ENCODE peak calls at places on chromosomes 4 and X, in ten cellular contexts. Y, O, C, P, X, W, I, R, F and A are unnamed samples.

GRCh38 chrX:139559383-139560042 is 29.0 kb downstream of the F9 start:
- DNase-seq in Y (no peak), O (no peak), C (peak; percentile 76), P (peak; percentile 62), X (peak; percentile 69), W (peak; percentile 75), I (no peak), R (no peak), F (peak; percentile 20), A (peak; percentile 46)

GRCh38 chr4:63986253-63986652 is 423.0 kb downstream of the TECRL start:
- DNase-seq in Y (no peak), O (no peak), C (no peak), P (no peak), X (no peak), W (no peak), I (no peak), R (no peak), F (no peak), A (no peak)

GRCh38 chrX:38342853-38343778 is 9.3 kb upstream of the OTC start:
- DNase-seq in Y (no peak), O (no peak), C (no peak), P (no peak), X (no peak), W (no peak), I (no peak), R (no peak), F (no peak), A (no peak)

GRCh38 chr4:63212075-63212474 is 1197.2 kb downstream of the TECRL start:
- DNase-seq in Y (no peak), O (no peak), C (no peak), P (no peak), X (no peak), W (no peak), I (no peak), R (no peak), F (no peak), A (no peak)

GRCh38 chr4:3472411-3473141 is 9.5 kb downstream of the DOK7 start:
- DNase-seq in Y (peak; percentile 48), O (peak; percentile 71), C (no peak), P (no peak), X (no peak), W (peak; percentile 3), I (no peak), R (peak; percentile 67), F (no peak), A (no peak)

GRCh38 chr4:109078724-109079123 is 223.7 kb downstream of the COL25A1 start:
- DNase-seq in Y (no peak), O (no peak), C (no peak), P (peak; percentile 89), X (peak; percentile 59), W (no peak), I (no peak), R (no peak), F (no peak), A (no peak)

GRCh38 chrX:108285361-108285760 is 152.9 kb downstream of the COL4A6 start:
- DNase-seq in Y (no peak), O (no peak), C (no peak), P (no peak), X (no peak), W (no peak), I (no peak), R (no peak), F (no peak), A (no peak)

GRCh38 chr4:140141196-140141845 is 12.7 kb downstream of the MAML3 start:
- DNase-seq in Y (no peak), O (no peak), C (no peak), P (no peak), X (no peak), W (no peak), I (no peak), R (no peak), F (no peak), A (peak; percentile 69)

GRCh38 chrX:28946846-28947245 is 359.6 kb downstream of the IL1RAPL1 start:
- DNase-seq in Y (no peak), O (no peak), C (no peak), P (peak; percentile 22), X (no peak), W (no peak), I (no peak), R (no peak), F (no peak), A (no peak)

GRCh38 chrX:42530027-42530426 is 247.9 kb downstream of the PPP1R2C start:
- DNase-seq in Y (no peak), O (no peak), C (no peak), P (peak; percentile 30), X (peak; percentile 7), W (no peak), I (no peak), R (no peak), F (no peak), A (no peak)

GRCh38 chr4:9735515-9735914 is 45.9 kb upstream of the DRD5 start:
- DNase-seq in Y (no peak), O (no peak), C (no peak), P (no peak), X (no peak), W (no peak), I (no peak), R (peak; percentile 5), F (no peak), A (no peak)

GRCh38 chrX:13376857-13377441 is 57.1 kb upstream of the ATXN3L start:
- DNase-seq in Y (no peak), O (no peak), C (no peak), P (peak; percentile 98), X (no peak), W (no peak), I (no peak), R (no peak), F (peak; percentile 8), A (peak; percentile 46)

DNA sequence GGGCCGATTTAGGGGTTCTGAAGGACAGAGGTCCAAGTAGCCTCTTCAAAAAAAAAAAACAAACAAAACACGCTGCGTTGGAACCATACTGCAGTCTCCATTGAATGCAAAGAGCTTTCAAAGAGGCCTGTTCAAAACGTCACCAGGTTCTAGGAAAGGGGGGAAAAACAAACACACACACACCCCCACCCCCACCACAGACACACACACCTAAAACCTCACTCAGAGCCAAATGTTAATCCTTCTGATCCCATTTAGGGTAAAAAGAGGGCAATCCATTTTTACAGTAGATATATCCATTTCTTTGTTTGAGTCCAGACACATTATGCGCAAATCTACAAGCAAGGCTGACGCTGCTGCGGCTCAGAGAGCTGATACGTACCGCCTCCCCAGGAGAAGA is 1.4 kb downstream of the NKRF start:
- DNase-seq in Y (no peak), O (no peak), C (no peak), P (no peak), X (no peak), W (peak; percentile 7), I (no peak), R (no peak), F (no peak), A (no peak)
- H3K4me3 ChIP-seq in Y (peak overlapping the region; percentile 85), O (peak overlapping the region; percentile 70), C (peak overlapping the region; percentile 90), P (peak overlapping the region; percentile 75), X (peak overlapping the region; percentile 86), W (peak overlapping the region; percentile 65), I (peak overlapping the region; percentile 43), R (peak overlapping the region; percentile 68), F (peak overlapping the region; percentile 70), A (no peak overlapping the region)

GRCh38 chr4:66059131-66059530 is 388.8 kb upstream of the EPHA5 start:
- DNase-seq in Y (no peak), O (no peak), C (no peak), P (no peak), X (no peak), W (no peak), I (no peak), R (no peak), F (no peak), A (no peak)

GRCh38 chr4:66052426-66052825 is 382.1 kb upstream of the EPHA5 start:
- DNase-seq in Y (no peak), O (no peak), C (no peak), P (no peak), X (no peak), W (no peak), I (no peak), R (no peak), F (no peak), A (no peak)

DNA sequence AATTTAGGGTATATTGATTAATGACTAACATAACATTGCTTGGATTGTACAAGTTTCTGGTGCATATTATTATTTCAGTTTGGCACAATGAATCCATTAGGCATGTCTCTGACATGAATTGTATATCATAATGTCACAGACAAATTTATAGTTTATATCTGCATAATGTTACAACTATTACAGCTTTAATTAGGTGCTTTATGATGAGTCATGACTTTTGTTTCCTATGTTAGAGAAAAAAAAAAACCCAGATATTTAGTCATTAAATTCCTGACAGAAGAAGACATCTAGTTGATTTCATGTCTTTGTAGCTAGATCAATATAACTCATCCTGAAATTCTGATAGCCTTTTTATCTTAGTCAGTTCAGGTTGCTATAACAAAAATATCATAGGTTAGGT is 385.7 kb upstream of the EPHA5 start:
- DNase-seq in Y (no peak), O (no peak), C (no peak), P (no peak), X (no peak), W (no peak), I (no peak), R (no peak), F (no peak), A (no peak)
- H3K27ac ChIP-seq in Y (no peak overlapping the region), O (no peak overlapping the region), C (no peak overlapping the region), P (no peak overlapping the region), X (no peak overlapping the region), W (no peak overlapping the region), I (no peak overlapping the region), R (no peak overlapping the region), F (no peak overlapping the region), A (no peak overlapping the region)

DNA sequence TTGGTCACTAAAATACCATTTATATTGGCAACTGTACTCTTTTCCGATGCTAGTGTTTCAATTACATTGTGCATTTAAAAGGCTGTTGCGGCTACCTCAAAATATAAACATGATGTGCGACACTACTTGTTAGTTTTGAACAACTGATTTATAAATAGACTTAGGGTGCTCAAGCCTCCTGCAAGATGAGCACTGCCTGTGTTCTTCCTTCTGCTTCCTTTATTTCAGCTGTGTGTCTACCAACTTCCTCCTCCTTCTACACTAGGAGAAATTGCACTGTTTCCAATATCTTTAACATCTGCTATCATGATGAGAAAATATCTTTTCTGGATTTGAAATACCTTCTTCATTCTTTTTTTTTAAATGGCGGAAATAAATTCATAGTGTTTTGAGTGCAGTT is 24.0 kb downstream of the TET2 start:
- DNase-seq in Y (no peak), O (no peak), C (no peak), P (no peak), X (no peak), W (no peak), I (no peak), R (no peak), F (no peak), A (no peak)
- TF ChIP-seq CTCF in Y (no peak), O (no peak), C (no peak), P (no peak), X (no peak), W (no peak), I (no peak), R (no peak), F (no peak), A (no peak)

DNA sequence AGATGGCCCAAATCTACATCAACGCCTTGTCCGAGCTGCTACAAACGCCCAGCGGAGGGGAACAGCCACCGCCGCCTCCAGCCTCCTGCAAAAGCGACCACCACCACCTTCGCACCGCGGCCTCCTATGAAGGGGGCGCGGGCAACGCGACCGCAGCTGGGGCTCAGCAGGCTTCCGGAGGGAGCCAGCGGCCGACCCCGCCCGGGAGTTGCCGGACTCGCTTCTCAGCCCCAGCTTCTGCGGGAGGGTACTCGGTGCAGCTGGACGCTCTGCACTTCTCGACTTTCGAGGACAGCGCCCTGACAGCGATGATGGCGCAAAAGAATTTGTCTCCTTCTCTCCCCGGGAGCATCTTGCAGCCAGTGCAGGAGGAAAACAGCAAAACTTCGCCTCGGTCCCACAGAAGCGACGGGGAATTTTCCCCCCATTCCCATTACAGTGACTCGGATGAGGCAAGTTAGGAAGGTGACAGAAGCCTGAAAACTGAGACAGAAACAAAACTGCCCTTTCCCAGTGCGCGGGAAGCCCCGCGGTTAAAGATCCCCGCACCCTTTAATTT is 1.1 kb downstream of the ATOH1 start:
- DNase-seq in Y (no peak), O (no peak), C (no peak), P (no peak), X (peak; percentile 29), W (peak; percentile 76), I (no peak), R (peak; percentile 77), F (peak; percentile 54), A (no peak)
- H3K4me3 ChIP-seq in Y (peak overlapping the region; percentile 43), O (no peak overlapping the region), C (no peak overlapping the region), P (no peak overlapping the region), X (peak overlapping the region; percentile 37), W (peak overlapping the region; percentile 54), I (no peak overlapping the region), R (no peak overlapping the region), F (peak overlapping the region; percentile 43), A (peak overlapping the region; percentile 2)